ENCODE peak calls at places on chromosomes 2 and 18, in ten cellular contexts. V, N, W, P, U, X, S, L, D and E are unnamed samples.

GRCh38 chr2:109423556-109424359 is 190.0 kb downstream of the SEPTIN10 start:
- DNase-seq in U (no peak), N (no peak), L (no peak), W (no peak), S (no peak), D (no peak), P (no peak), X (no peak), V (no peak), E (peak; percentile 22)

GRCh38 chr2:60555066-60555793 is 1.8 kb upstream of the BCL11A start:
- DNase-seq in X (peak; percentile 86), N (no peak), D (no peak), V (peak; percentile 70), W (peak; percentile 62), U (peak; percentile 34), P (peak; percentile 91), S (no peak), L (peak; percentile 36), E (peak; percentile 80)

GRCh38 chr18:48639772-48640432 is 101.1 kb downstream of the CTIF start:
- DNase-seq in X (no peak), W (no peak), N (no peak), D (no peak), S (peak; percentile 71), U (no peak), L (no peak), P (no peak), V (no peak), E (no peak)

GRCh38 chr2:223797811-223798721 is 39.3 kb downstream of the AP1S3 start:
- DNase-seq in U (no peak), S (no peak), N (no peak), X (no peak), W (no peak), L (no peak), V (peak; percentile 59), P (no peak), D (no peak), E (no peak)

GRCh38 chr2:132550285-132550684 is 119.7 kb downstream of the LYPD1 start:
- DNase-seq in S (no peak), L (no peak), P (no peak), D (no peak), U (no peak), X (no peak), V (no peak), N (no peak), W (no peak), E (no peak)

GRCh38 chr2:151114934-151115333 is 146.7 kb downstream of the RBM43 start:
- DNase-seq in N (no peak), W (no peak), X (no peak), V (peak; percentile 5), P (no peak), L (no peak), D (no peak), S (no peak), U (no peak), E (no peak)

GRCh38 chr2:236819275-236820002 is 249.8 kb downstream of the ACKR3 start:
- DNase-seq in W (no peak), S (no peak), X (no peak), P (no peak), D (no peak), N (no peak), V (no peak), U (no peak), L (no peak), E (no peak)

GRCh38 chr2:105179469-105180372 is 61.8 kb upstream of the GPR45 start:
- DNase-seq in V (peak; percentile 71), X (peak; percentile 39), N (no peak), D (peak; percentile 89), U (no peak), P (no peak), S (no peak), L (peak; percentile 89), W (peak; percentile 53), E (peak; percentile 55)

DNA sequence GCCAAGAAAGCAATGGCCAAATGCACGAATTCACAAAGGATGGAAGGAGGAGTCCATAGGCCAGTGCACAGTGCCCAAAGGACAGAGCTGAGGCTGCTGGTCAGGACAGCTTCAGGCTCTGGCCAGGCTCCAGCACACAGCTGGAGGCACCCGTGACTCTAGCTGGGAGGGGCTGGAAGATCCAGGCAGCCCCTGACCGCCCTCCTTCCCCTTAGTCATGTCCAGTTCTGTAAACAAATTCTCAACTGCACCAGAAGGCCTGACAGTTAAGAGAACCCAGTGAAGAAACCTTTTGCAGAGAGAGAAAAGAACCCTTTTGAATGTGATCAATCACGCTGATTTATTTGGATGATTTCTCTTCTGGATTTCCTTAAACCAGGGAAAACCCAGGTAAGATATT is 7.7 kb upstream of the YWHAQ start:
- DNase-seq in W (peak; percentile 53), V (peak; percentile 97), L (peak; percentile 22), P (peak; percentile 81), X (peak; percentile 62), U (peak; percentile 85), N (no peak), D (peak; percentile 95), S (no peak), E (peak; percentile 72)
- H3K27ac ChIP-seq in W (no peak overlapping the region), V (peak overlapping the region; percentile 69), L (no peak overlapping the region), P (peak overlapping the region; percentile 52), X (no peak overlapping the region), U (peak overlapping the region; percentile 79), N (peak overlapping the region; percentile 22), D (peak overlapping the region; percentile 72), S (peak overlapping the region; percentile 63), E (peak overlapping the region; percentile 63)

DNA sequence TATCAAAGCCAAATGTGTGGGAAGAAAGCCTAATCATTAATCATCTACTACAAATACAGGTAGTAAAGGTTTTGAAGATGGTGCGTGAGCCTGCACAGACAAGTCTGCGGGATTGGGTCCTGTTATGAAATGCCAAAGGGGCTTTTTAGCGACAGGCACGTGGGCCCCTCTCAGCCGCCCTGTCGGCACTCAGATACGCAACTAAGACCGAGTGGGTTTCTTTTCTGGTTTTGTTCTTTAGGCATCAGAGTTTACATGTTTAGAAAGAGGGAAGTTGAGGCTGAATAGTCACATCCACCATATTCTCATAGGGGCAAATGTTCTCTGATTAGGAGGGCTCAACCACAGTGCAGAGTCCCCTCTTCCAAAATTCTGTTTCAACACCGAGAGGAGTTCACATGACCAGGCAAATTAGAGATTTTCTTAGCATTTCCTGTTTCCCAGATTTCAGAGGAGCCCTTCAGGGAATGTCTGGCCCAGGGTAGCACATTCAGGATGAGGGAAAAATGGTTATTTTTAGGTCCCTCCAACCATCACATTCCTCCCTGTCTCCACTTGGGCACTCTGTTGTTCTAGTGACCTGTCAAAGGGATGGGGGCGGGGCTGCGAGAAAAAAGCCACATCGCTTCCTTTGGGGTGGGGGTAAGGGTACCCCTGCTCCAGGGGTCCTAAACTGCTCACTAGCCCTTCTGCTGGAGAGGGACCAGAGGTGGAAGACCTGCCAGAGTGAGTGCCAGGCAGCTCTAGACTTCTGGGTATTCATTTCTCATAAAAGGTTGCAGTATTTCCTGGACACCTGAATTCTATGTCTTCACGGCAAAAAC is 159.2 kb downstream of the BCL2 start:
- DNase-seq in D (no peak), N (no peak), W (no peak), X (no peak), S (no peak), U (no peak), P (no peak), L (no peak), V (no peak), E (no peak)
- TF ChIP-seq POLR2A in D (no peak), N (no peak), W (no peak), X (no peak), S (no peak), U (no peak), P (no peak), L (no peak), V (no peak), E (no peak)

DNA sequence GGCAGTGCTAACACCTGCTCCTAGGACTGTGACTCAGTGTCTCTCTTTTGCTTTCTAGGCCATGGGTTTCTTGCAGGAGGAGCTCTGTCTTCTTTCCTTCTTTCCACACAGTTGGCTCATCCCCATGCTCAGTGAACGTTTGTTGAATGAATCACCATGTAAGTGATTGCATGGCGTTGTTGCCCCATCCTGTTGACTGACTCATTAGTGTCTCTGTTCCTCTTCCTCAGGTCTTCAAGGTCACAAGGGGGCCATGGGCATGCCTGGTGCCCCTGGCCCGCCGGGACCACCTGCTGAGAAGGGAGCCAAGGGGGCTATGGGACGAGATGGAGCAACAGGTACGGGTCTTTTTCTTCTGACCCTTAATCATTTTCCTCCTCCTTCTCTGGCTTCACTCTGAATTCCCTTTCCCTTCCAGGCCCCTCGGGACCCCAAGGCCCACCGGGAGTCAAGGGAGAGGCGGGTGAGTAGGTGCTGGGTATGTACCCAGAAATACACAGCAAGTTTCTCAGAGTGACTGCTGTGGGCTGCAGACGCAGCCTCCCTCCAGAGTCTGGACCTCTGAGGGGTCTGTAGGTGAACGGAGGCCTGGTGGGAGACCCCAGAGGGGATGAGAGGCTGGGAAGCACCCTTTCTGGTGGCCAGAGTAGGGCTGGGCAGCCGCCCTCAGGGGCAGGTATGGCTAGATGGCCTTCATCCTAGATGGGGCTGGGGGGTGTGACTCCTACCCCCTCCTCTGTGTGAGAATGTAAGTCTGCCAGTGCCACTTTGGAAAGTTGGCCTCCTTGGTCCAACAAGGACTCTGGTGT is 32.3 kb downstream of the MARCO start:
- DNase-seq in X (no peak), L (no peak), D (peak; percentile 78), W (no peak), U (no peak), S (no peak), V (peak; percentile 17), N (no peak), P (no peak), E (no peak)
- H3K27ac ChIP-seq in X (no peak overlapping the region), L (no peak overlapping the region), D (no peak overlapping the region), W (no peak overlapping the region), U (no peak overlapping the region), S (no peak overlapping the region), V (no peak overlapping the region), N (no peak overlapping the region), P (no peak overlapping the region), E (no peak overlapping the region)

GRCh38 chr2:46298522-46299351 is 1.5 kb downstream of the EPAS1 start:
- DNase-seq in L (no peak), P (peak; percentile 73), W (peak; percentile 79), S (peak; percentile 84), X (peak; percentile 81), V (peak; percentile 47), U (peak; percentile 64), D (no peak), N (peak; percentile 8), E (peak; percentile 56)

GRCh38 chr2:46296840-46297545 is at the start of gene EPAS1:
- DNase-seq in U (peak; percentile 90), V (peak; percentile 76), X (peak; percentile 94), D (peak; percentile 97), L (no peak), W (peak; percentile 98), S (peak; percentile 98), P (peak; percentile 97), N (peak; percentile 50), E (peak; percentile 96)

GRCh38 chr2:46298272-46298521 is 990 bp downstream of the EPAS1 start:
- DNase-seq in X (no peak), V (no peak), L (no peak), U (no peak), S (no peak), D (no peak), N (no peak), W (no peak), P (no peak), E (no peak)

GRCh38 chr2:46296216-46296839 is 879 bp upstream of the EPAS1 start:
- DNase-seq in S (peak; percentile 87), P (peak; percentile 64), W (peak; percentile 61), V (no peak), D (no peak), U (peak; percentile 49), N (no peak), X (peak; percentile 76), L (no peak), E (peak; percentile 49)

DNA sequence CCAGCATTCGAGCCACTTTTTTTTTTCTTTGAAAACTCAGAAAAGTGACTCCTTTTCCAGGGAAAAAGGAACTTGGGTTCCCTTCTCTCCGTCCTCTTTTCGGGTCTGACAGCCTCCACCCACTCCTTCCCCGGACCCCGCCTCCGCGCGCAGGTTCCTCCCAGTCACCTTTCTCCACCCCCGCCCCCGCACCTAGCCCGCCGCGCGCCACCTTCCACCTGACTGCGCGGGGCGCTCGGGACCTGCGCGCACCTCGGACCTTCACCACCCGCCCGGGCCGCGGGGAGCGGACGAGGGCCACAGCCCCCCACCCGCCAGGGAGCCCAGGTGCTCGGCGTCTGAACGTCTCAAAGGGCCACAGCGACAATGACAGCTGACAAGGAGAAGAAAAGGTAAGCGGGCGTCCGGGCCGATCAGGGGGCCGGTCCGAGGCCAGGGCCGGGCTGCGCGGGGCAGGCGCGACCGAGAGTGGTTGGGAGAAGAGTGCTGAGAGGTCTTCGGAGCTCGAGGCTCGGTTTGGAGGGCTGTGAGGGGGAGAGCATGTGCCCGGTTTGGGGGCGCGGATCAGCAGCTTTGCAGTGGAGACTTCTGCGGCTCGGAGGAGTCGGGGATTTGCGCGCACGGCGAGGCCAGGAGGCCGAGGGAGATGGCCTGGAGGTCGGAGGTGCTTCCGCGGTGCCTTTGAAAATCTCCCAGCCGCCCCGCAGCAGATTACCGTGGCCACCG is 502 bp downstream of the EPAS1 start:
- DNase-seq in U (peak; percentile 55), W (peak; percentile 95), S (peak; percentile 87), D (no peak), X (peak; percentile 93), V (no peak), L (no peak), N (peak; percentile 20), P (peak; percentile 94), E (peak; percentile 93)
- TF ChIP-seq POLR2A in U (no peak), W (peak; percentile 92), S (no peak), D (no peak), X (peak; percentile 95), V (no peak), L (peak; percentile 19), N (no peak), P (peak; percentile 94), E (peak; percentile 94)